ENCODE peak calls at places on chromosomes 7 and 10, in nine cellular contexts. I is kidney tubule cell; P is uterus; W is germinal center; R is stimulated activated CD4-positive, alpha-beta T cell treated with anti-CD3 and anti-CD28 coated beads, Interleukin-15, amount 100 ng/mL, for 24 hours; J is foreskin fibroblast; Z is HS-5; S is NK-92 treated with Interleukin-12 subunit alpha and Interleukin-12 subunit beta, amount 100 ng/mL, for 24 hours; N is KG1. Q is an unnamed sample.

GRCh38 chr10:78405781-78406180 is 372.1 kb downstream of the RPS24 start:
- DNase-seq in I (no peak), P (no peak), W (no peak), R (no peak), J (no peak), Z (no peak), S (no peak), N (no peak), Q (no peak)

GRCh38 chr10:130559213-130559944 is 423.2 kb downstream of the GLRX3 start:
- DNase-seq in I (no peak), P (no peak), W (no peak), R (no peak), J (no peak), Z (no peak), S (no peak), N (no peak), Q (no peak)

GRCh38 chr7:36192050-36192824 is 39.2 kb downstream of the EEPD1 start:
- DNase-seq in I (no peak), P (peak), W (peak), R (no peak), J (peak), Z (no peak), S (no peak), N (peak), Q (no peak)

GRCh38 chr10:95422196-95422595 is 131.4 kb upstream of the PDLIM1 start:
- DNase-seq in I (no peak), P (no peak), W (no peak), R (no peak), J (no peak), Z (no peak), S (no peak), N (no peak), Q (no peak)

GRCh38 chr10:58359541-58359940 is 24.7 kb downstream of the UBE2D1 start:
- DNase-seq in I (no peak), P (no peak), W (no peak), R (no peak), J (no peak), Z (no peak), S (no peak), N (no peak), Q (no peak)

GRCh38 chr10:95476482-95477174 is 84.5 kb downstream of the SORBS1 start:
- DNase-seq in I (no peak), P (no peak), W (no peak), R (no peak), J (no peak), Z (no peak), S (no peak), N (no peak), Q (no peak)

GRCh38 chr10:49165259-49165658 is 22.9 kb downstream of the TMEM273 start:
- DNase-seq in I (no peak), P (no peak), W (no peak), R (no peak), J (no peak), Z (no peak), S (no peak), N (no peak), Q (no peak)

GRCh38 chr7:118040562-118040961 is 143.4 kb upstream of the LSM8 start:
- DNase-seq in I (no peak), P (no peak), W (peak), R (no peak), J (no peak), Z (no peak), S (no peak), N (no peak), Q (no peak)

GRCh38 chr10:95976295-95977229 is 66.8 kb upstream of the CCNJ start:
- DNase-seq in I (peak), P (no peak), W (no peak), R (no peak), J (no peak), Z (no peak), S (no peak), N (no peak), Q (no peak)

Q was measured in pulmonary artery endothelial cell.